ENCODE peak calls at places on chromosomes 11 and 22, in six cellular contexts. G, M, P, N, L and F are unnamed samples. For H3K36me3 and H3K4me1, the result is how much of the 10 kb centered on the place peaks cover.

GRCh38 chr22:27170491-27170890 is 513.1 kb downstream of the MIAT start:
- DNase-seq in G (peak), M (peak), P (no peak), N (peak), L (no peak), F (no peak)

GRCh38 chr11:56509439-56509838 is 18.3 kb upstream of the OR5M8 start:
- DNase-seq in G (no peak), M (no peak), P (no peak), N (no peak), L (no peak), F (no peak)

GRCh38 chr11:38356255-38356654 is 1758.2 kb upstream of the RAG2 start:
- DNase-seq in G (no peak), M (no peak), P (no peak), N (no peak), L (no peak), F (no peak)

GRCh38 chr11:2173150-2173693 is 1.6 kb upstream of the TH start:
- DNase-seq in G (no peak), M (no peak), P (peak), N (no peak), L (no peak), F (no peak)

GRCh38 chr11:128565881-128566280 is 21.5 kb downstream of the ETS1 start:
- DNase-seq in G (no peak), M (no peak), P (no peak), N (no peak), L (no peak), F (no peak)

GRCh38 chr22:26669060-26669481 is 11.7 kb downstream of the MIAT start:
- DNase-seq in G (no peak), M (no peak), P (peak), N (peak), L (no peak), F (no peak)

GRCh38 chr11:86070435-86071056 is 1.7 kb upstream of the PICALM start:
- DNase-seq in G (peak), M (no peak), P (no peak), N (no peak), L (no peak), F (no peak)

GRCh38 chr11:121412000-121412587 is 40.0 kb upstream of the SORL1 start:
- DNase-seq in G (peak), M (no peak), P (no peak), N (no peak), L (no peak), F (no peak)

GRCh38 chr11:7593476-7593875 is 79.7 kb downstream of the PPFIBP2 start:
- DNase-seq in G (no peak), M (no peak), P (no peak), N (no peak), L (no peak), F (no peak)

GRCh38 chr11:69948256-69949141 is 129.3 kb upstream of the FGF3 start:
- DNase-seq in G (peak), M (no peak), P (no peak), N (peak), L (peak), F (no peak)

GRCh38 chr22:41873391-41873790 is 40.5 kb downstream of the SREBF2 start:
- DNase-seq in G (no peak), M (no peak), P (no peak), N (no peak), L (no peak), F (no peak)

GRCh38 chr22:41875531-41876242 is 39.2 kb downstream of the SHISA8 start:
- DNase-seq in G (no peak), M (no peak), P (no peak), N (no peak), L (no peak), F (no peak)

GRCh38 chr22:41876275-41876674 is 38.6 kb downstream of the SHISA8 start:
- DNase-seq in G (no peak), M (no peak), P (no peak), N (no peak), L (no peak), F (no peak)

GRCh38 chr22:41874090-41874489 is 40.8 kb downstream of the SHISA8 start:
- DNase-seq in G (no peak), M (no peak), P (no peak), N (no peak), L (no peak), F (no peak)

GRCh38 chr22:41876675-41877074 is 38.2 kb downstream of the SHISA8 start:
- DNase-seq in G (no peak), M (no peak), P (no peak), N (no peak), L (no peak), F (no peak)
- H3K36me3 ChIP-seq in G (under half), M (under half), P (half or more), N (half or more), L (under half), F (half or more)

DNA sequence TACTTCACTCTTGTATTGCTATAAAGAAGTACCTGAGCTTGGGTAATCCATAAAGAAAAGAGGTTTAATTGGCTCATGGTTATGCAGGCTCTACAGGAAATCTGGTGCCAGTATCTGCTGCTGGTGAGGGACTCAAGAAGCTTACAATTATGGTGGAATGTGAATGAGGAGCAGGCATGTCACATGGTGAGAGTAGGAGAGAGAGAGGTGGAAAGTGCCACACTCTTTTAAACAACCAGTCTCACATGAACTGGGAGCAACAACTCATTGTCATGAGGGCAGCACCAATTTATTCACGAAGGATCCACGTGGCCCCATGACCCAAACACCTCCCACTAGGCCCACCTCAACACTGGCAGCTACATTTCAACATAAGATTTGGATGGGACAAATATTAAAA is 24.6 kb upstream of the IGLL5 start:
- DNase-seq in G (no peak), M (no peak), P (no peak), N (no peak), L (no peak), F (no peak)
- H3K4me1 ChIP-seq in G (under half), M (under half), P (half or more), N (under half), L (under half), F (under half)

GRCh38 chr11:35288311-35288710 is 131.0 kb downstream of the SLC1A2 start:
- DNase-seq in G (peak), M (no peak), P (no peak), N (no peak), L (no peak), F (no peak)

GRCh38 chr11:35287491-35287890 is 131.9 kb downstream of the SLC1A2 start:
- DNase-seq in G (no peak), M (no peak), P (no peak), N (no peak), L (no peak), F (no peak)

GRCh38 chr11:35286156-35286555 is 133.2 kb downstream of the SLC1A2 start:
- DNase-seq in G (no peak), M (no peak), P (no peak), N (no peak), L (no peak), F (no peak)

GRCh38 chr11:35282226-35282882 is 137.0 kb downstream of the SLC1A2 start:
- DNase-seq in G (peak), M (no peak), P (no peak), N (no peak), L (no peak), F (no peak)

GRCh38 chr11:35285471-35285870 is 133.9 kb downstream of the SLC1A2 start:
- DNase-seq in G (no peak), M (no peak), P (no peak), N (no peak), L (no peak), F (no peak)
- TF ChIP-seq CTCF in G (no peak), M (no peak), P (no peak), N (no peak), L (no peak), F (no peak)

GRCh38 chr11:82995754-82996398 is 75.8 kb downstream of the RAB30 start:
- DNase-seq in G (peak), M (no peak), P (no peak), N (no peak), L (peak), F (no peak)
- H3K36me3 ChIP-seq in G (under half), M (under half), P (half or more), N (under half), L (under half), F (under half)

GRCh38 chr11:76209671-76209955 is 3.3 kb upstream of the WNT11 start:
- DNase-seq in G (no peak), M (no peak), P (no peak), N (no peak), L (no peak), F (no peak)

GRCh38 chr11:76207642-76208378 is 1.5 kb upstream of the WNT11 start:
- DNase-seq in G (peak), M (peak), P (peak), N (peak), L (peak), F (peak)

GRCh38 chr11:76208829-76209670 is 2.7 kb upstream of the WNT11 start:
- DNase-seq in G (peak), M (peak), P (peak), N (no peak), L (peak), F (peak)

GRCh38 chr11:76209956-76210885 is 3.9 kb upstream of the WNT11 start:
- DNase-seq in G (peak), M (peak), P (no peak), N (no peak), L (peak), F (peak)

GRCh38 chr11:76208438-76208828 is 2.1 kb upstream of the WNT11 start:
- DNase-seq in G (no peak), M (no peak), P (no peak), N (no peak), L (no peak), F (no peak)
- H3K4me1 ChIP-seq in G (under half), M (under half), P (under half), N (under half), L (under half), F (half or more)

DNA sequence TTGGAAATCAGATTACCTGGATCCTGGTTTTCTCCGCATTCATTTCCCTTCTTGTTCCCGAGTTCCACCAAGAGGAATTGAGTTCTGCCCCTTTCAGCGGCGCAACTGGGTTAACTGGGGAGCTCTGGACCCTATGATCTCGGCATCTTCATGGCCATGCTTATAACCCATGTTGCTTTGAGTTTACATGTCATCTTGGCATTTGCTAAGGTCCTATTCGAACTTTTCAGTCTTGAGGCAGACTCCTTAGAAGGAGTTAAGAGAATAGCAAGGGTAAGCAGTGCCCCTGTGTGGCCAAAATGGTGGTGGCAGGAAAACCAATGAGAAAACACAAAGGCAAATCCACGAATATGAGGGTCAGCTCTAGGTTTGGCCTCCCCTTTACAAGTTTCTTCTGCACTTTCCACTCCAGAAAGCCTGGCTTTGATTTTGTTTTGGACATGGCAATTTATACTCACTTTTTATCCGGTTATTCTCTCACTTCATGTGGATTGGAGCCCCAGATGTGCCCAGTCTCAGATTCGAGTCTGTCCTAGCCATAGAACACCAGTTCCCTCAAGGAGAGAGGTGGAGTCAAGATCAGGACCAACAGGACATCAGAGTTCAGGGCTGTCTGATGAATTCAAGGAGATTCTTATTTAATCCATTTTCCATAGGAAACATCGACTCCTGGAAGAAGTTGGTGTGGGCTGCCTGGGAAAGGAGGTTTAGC is 55.3 kb upstream of the FBXO3 start:
- DNase-seq in G (peak), M (peak), P (peak), N (peak), L (peak), F (peak)
- TF ChIP-seq CTCF in G (peak), M (peak), P (peak), N (peak), L (peak), F (peak)

GRCh38 chr22:50280708-50281383 is 10.7 kb upstream of the MAPK11 start:
- DNase-seq in G (no peak), M (no peak), P (no peak), N (no peak), L (no peak), F (no peak)
- H3K36me3 ChIP-seq in G (half or more), M (under half), P (under half), N (under half), L (under half), F (half or more)

DNA sequence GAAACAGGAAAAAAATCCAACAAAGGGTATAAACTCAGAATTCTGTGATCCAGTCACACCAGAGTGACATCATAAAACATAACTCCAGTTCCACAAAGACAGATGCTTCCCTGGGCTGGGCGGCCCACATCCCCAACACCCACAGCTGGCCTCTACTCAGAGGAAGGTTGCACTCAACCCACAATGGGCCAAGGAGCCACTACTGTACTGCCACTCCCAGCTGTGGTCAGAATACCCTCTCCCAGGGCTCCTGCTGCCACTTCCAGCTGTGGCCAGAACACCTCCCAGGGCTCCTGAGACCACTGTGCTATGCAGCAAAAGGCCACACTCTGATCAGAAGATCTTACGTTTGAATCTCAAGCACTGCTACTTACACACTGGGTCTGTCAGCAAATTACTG is 18.3 kb downstream of the SMCO4 start:
- DNase-seq in G (no peak), M (no peak), P (peak), N (no peak), L (no peak), F (no peak)
- H3K4me1 ChIP-seq in G (under half), M (under half), P (half or more), N (under half), L (half or more), F (half or more)